ENCODE peak calls at places on chromosomes 4 and X, in seven cellular contexts. O is tibial nerve, I is astrocyte, A is NCI-H510A, W is NCI-H1092 treated with DMSO at 0.1 percent for 48 hours, R is sciatic nerve, Q is upper lobe of left lung. Z is an unnamed sample.

GRCh38 chr4:25098964-25099843 is 61.0 kb downstream of the SEPSECS start:
- DNase-seq in O (peak), I (peak), A (no peak), W (peak), R (no peak), Q (peak), Z (no peak)

GRCh38 chr4:117001077-117001476 is 84.3 kb downstream of the TRAM1L1 start:
- DNase-seq in O (no peak), I (no peak), A (peak), W (no peak), R (no peak), Q (no peak), Z (no peak)

GRCh38 chrX:12814434-12814833 is 23.2 kb downstream of the PRPS2 start:
- DNase-seq in O (no peak), I (no peak), A (no peak), W (peak), R (no peak), Q (no peak), Z (peak)

GRCh38 chr4:57154926-57155325 is 44.7 kb upstream of the IGFBP7 start:
- DNase-seq in O (no peak), I (no peak), A (no peak), W (no peak), R (no peak), Q (no peak), Z (no peak)

GRCh38 chr4:1767770-1768366 is 25.2 kb upstream of the FGFR3 start:
- DNase-seq in O (no peak), I (no peak), A (peak), W (no peak), R (no peak), Q (peak), Z (peak)

GRCh38 chrX:107710617-107711391 is 64.8 kb downstream of the TSC22D3 start:
- DNase-seq in O (no peak), I (peak), A (no peak), W (no peak), R (no peak), Q (peak), Z (peak)

GRCh38 chr4:38119663-38120374 is 159.6 kb downstream of the PTTG2 start:
- DNase-seq in O (no peak), I (peak), A (no peak), W (peak), R (no peak), Q (no peak), Z (no peak)

GRCh38 chrX:101550825-101551767 is 749 bp downstream of the ARMCX1 start:
- DNase-seq in O (peak), I (peak), A (peak), W (peak), R (peak), Q (peak), Z (no peak)

GRCh38 chrX:24294619-24295018 is 19.2 kb downstream of the SUPT20HL2 start:
- DNase-seq in O (no peak), I (no peak), A (no peak), W (peak), R (no peak), Q (no peak), Z (peak)

GRCh38 chrX:132909643-132910042 is 48.8 kb downstream of the HS6ST2 start:
- DNase-seq in O (no peak), I (peak), A (no peak), W (no peak), R (no peak), Q (no peak), Z (no peak)

GRCh38 chr4:108991929-108992328 is 229.1 kb upstream of the ETNPPL start:
- DNase-seq in O (no peak), I (peak), A (no peak), W (no peak), R (no peak), Q (no peak), Z (no peak)

GRCh38 chr4:93870876-93871458 is 42.4 kb downstream of the ATOH1 start:
- DNase-seq in O (no peak), I (no peak), A (no peak), W (no peak), R (no peak), Q (no peak), Z (no peak)

GRCh38 chr4:181822005-181822375 is 421.2 kb upstream of the TENM3 start:
- DNase-seq in O (no peak), I (peak), A (no peak), W (peak), R (no peak), Q (no peak), Z (peak)

GRCh38 chrX:40318076-40318475 is 220.3 kb upstream of the BCOR start:
- DNase-seq in O (no peak), I (no peak), A (no peak), W (no peak), R (no peak), Q (no peak), Z (no peak)

GRCh38 chrX:37697169-37697760 is 11.7 kb downstream of the XK start:
- DNase-seq in O (no peak), I (peak), A (no peak), W (no peak), R (no peak), Q (no peak), Z (no peak)

GRCh38 chrX:130120321-130120731 is 10.0 kb upstream of the ELF4 start:
- DNase-seq in O (no peak), I (no peak), A (no peak), W (no peak), R (no peak), Q (no peak), Z (no peak)

GRCh38 chr4:183398298-183399129 is 45.9 kb upstream of the CDKN2AIP start:
- DNase-seq in O (peak), I (peak), A (peak), W (peak), R (peak), Q (peak), Z (peak)

GRCh38 chr4:1377606-1378261 is 28.5 kb downstream of the NKX1-1 start:
- DNase-seq in O (no peak), I (no peak), A (no peak), W (no peak), R (peak), Q (no peak), Z (no peak)

GRCh38 chr4:77820836-77821561 is 1.8 kb upstream of the CNOT6L start:
- DNase-seq in O (no peak), I (no peak), A (no peak), W (no peak), R (no peak), Q (no peak), Z (no peak)

GRCh38 chr4:73776363-73776762 is 36.0 kb downstream of the CXCL8 start:
- DNase-seq in O (peak), I (peak), A (peak), W (peak), R (peak), Q (peak), Z (no peak)